ENCODE peak calls at places on chromosomes 11 and 22, in six cellular contexts. C is stimulated activated CD4-positive, alpha-beta T cell treated with anti-CD3 and anti-CD28 coated beads, Interleukin-4, amount 100 ng/mL, for 48 hours; I is activated CD4-positive, CD25-positive, alpha-beta regulatory T cell treated with anti-CD3 and anti-CD28 coated beads, Interleukin-2, amount 50 U/mL, for 16 hours; W is RWPE1; A is stimulated activated CD8-positive, alpha-beta memory T cell treated with anti-CD3 and anti-CD28 coated beads, Interleukin-7, amount 100 ng/mL, for 48 hours; P is activated CD8-positive, alpha-beta memory T cell treated with anti-CD3 and anti-CD28 coated beads for 1 hour. M is an unnamed sample.

GRCh38 chr22:30262917-30263741 is 3.5 kb downstream of the OSM start:
- DNase-seq in W (peak), I (peak), C (peak), A (peak), P (peak), M (peak)

GRCh38 chr22:32527756-32528155 is 53.1 kb downstream of the FBXO7 start:
- DNase-seq in C (no peak), A (no peak), W (no peak), I (no peak), P (no peak), M (no peak)

GRCh38 chr11:18774801-18775200 is 16.8 kb downstream of the PTPN5 start:
- DNase-seq in I (no peak), P (no peak), A (no peak), W (no peak), C (no peak), M (no peak)

GRCh38 chr11:86625981-86626380 is 46.4 kb downstream of the ME3 start:
- DNase-seq in A (no peak), I (no peak), P (no peak), C (no peak), W (no peak), M (no peak)

GRCh38 chr11:8035225-8035846 is 45.7 kb upstream of the TUB start:
- DNase-seq in P (no peak), C (no peak), I (no peak), W (no peak), A (no peak), M (no peak)

GRCh38 chr11:104191124-104191523 is 27.2 kb upstream of the PDGFD start:
- DNase-seq in I (no peak), A (no peak), P (no peak), C (no peak), W (no peak), M (no peak)

GRCh38 chr22:30196141-30196866 is 50.3 kb downstream of the LIF start:
- DNase-seq in P (peak), C (peak), A (peak), W (peak), I (no peak), M (peak)

GRCh38 chr11:91846664-91847063 is 378.0 kb upstream of the FAT3 start:
- DNase-seq in I (no peak), A (no peak), P (no peak), W (no peak), C (no peak), M (no peak)

GRCh38 chr22:37454857-37455686 is 27.8 kb upstream of the ELFN2 start:
- DNase-seq in I (no peak), C (no peak), W (peak), A (no peak), P (no peak), M (no peak)

GRCh38 chr11:26842883-26843282 is 121.0 kb upstream of the SLC5A12 start:
- DNase-seq in A (no peak), W (no peak), C (no peak), P (no peak), I (no peak), M (no peak)

GRCh38 chr11:34308049-34308692 is 49.6 kb downstream of the ABTB2 start:
- DNase-seq in I (no peak), P (no peak), W (peak), C (no peak), A (no peak), M (no peak)

GRCh38 chr11:58905716-58906547 is 33.4 kb upstream of the GLYATL1 start:
- DNase-seq in I (no peak), P (no peak), W (peak), A (no peak), C (no peak), M (no peak)

GRCh38 chr11:100469835-100470234 is 217.3 kb upstream of the ARHGAP42 start:
- DNase-seq in A (no peak), W (no peak), C (no peak), I (no peak), P (no peak), M (no peak)

GRCh38 chr22:45709866-45710265 is 38.2 kb downstream of the ATXN10 start:
- DNase-seq in I (no peak), P (no peak), A (no peak), W (no peak), C (no peak), M (no peak)

GRCh38 chr22:45645526-45646414 is 25.9 kb upstream of the ATXN10 start:
- DNase-seq in A (peak), I (peak), P (peak), C (peak), W (peak), M (peak)

GRCh38 chr22:42277232-42277753 is 6.8 kb upstream of the TCF20 start:
- DNase-seq in W (no peak), C (no peak), P (no peak), I (no peak), A (no peak), M (no peak)

GRCh38 chr11:36451045-36451444 is 59.0 kb downstream of the TRAF6 start:
- DNase-seq in C (no peak), P (no peak), A (no peak), I (no peak), W (no peak), M (no peak)

GRCh38 chr11:12818333-12819015 is 144.3 kb downstream of the TEAD1 start:
- DNase-seq in C (no peak), I (no peak), A (no peak), P (no peak), W (peak), M (no peak)

GRCh38 chr11:129896062-129896461 is 684 bp upstream of the NFRKB start:
- DNase-seq in W (no peak), C (no peak), A (no peak), P (no peak), I (no peak), M (no peak)

GRCh38 chr22:22943521-22944267 is 56.1 kb downstream of the IGLL5 start:
- DNase-seq in A (no peak), W (no peak), C (no peak), I (no peak), P (no peak), M (no peak)

GRCh38 chr11:113593698-113594308 is 112.3 kb downstream of the TMPRSS5 start:
- DNase-seq in C (peak), I (no peak), W (no peak), A (peak), P (no peak), M (peak)

GRCh38 chr11:79026803-79027445 is 413.9 kb downstream of the TENM4 start:
- DNase-seq in P (no peak), C (no peak), I (no peak), A (no peak), W (no peak), M (no peak)